ENCODE peak calls at places on chromosome 5, in five cellular contexts. S is testis, B is neural crest cell, C is cardiac fibroblast, P is heart left ventricle. M is an unnamed sample.

GRCh38 chr5:30436718-30437117 is 756.8 kb upstream of the CDH6 start:
- DNase-seq in S (no peak), B (no peak), C (no peak), P (no peak), M (no peak)

GRCh38 chr5:761854-762685 is 22.5 kb downstream of the ZDHHC11B start:
- DNase-seq in S (no peak), B (no peak), C (no peak), P (peak; percentile 50), M (peak; percentile 70)

GRCh38 chr5:65185468-65185867 is 296.3 kb downstream of the ADAMTS6 start:
- DNase-seq in S (no peak), B (no peak), C (no peak), P (no peak), M (no peak)

GRCh38 chr5:35771321-35771720 is 85.4 kb upstream of the IL7R start:
- DNase-seq in S (no peak), B (no peak), C (peak; percentile 61), P (no peak), M (no peak)

GRCh38 chr5:172534229-172535169 is 80.2 kb upstream of the SH3PXD2B start:
- DNase-seq in S (no peak), B (no peak), C (no peak), P (no peak), M (peak; percentile 52)

GRCh38 chr5:90434116-90434714 is 24.7 kb upstream of the CETN3 start:
- DNase-seq in S (peak; percentile 68), B (peak; percentile 33), C (peak; percentile 62), P (peak; percentile 31), M (no peak)

GRCh38 chr5:89878140-89878570 is 531.4 kb downstream of the CETN3 start:
- DNase-seq in S (no peak), B (no peak), C (peak; percentile 92), P (no peak), M (no peak)

GRCh38 chr5:168317521-168318147 is 26.2 kb downstream of the WWC1 start:
- DNase-seq in S (no peak), B (no peak), C (peak; percentile 95), P (no peak), M (no peak)

GRCh38 chr5:124872615-124873014 is 126.2 kb upstream of the ZNF608 start:
- DNase-seq in S (no peak), B (no peak), C (no peak), P (no peak), M (no peak)

GRCh38 chr5:1817261-1818043 is 16.2 kb downstream of the NDUFS6 start:
- DNase-seq in S (no peak), B (no peak), C (no peak), P (no peak), M (no peak)

GRCh38 chr5:152297866-152298265 is 107.2 kb downstream of the NMUR2 start:
- DNase-seq in S (no peak), B (no peak), C (no peak), P (no peak), M (no peak)

GRCh38 chr5:156534086-156534485 is 207.1 kb downstream of the SGCD start:
- DNase-seq in S (no peak), B (no peak), C (no peak), P (no peak), M (no peak)

GRCh38 chr5:124239572-124239971 is 506.9 kb downstream of the ZNF608 start:
- DNase-seq in S (no peak), B (no peak), C (no peak), P (no peak), M (no peak)

GRCh38 chr5:5347442-5347841 is 75.0 kb upstream of the ICE1 start:
- DNase-seq in S (no peak), B (no peak), C (no peak), P (no peak), M (no peak)

GRCh38 chr5:152142845-152143469 is 218.3 kb upstream of the GLRA1 start:
- DNase-seq in S (peak; percentile 75), B (peak; percentile 81), C (peak; percentile 75), P (peak; percentile 48), M (peak; percentile 76)

GRCh38 chr5:107340631-107341030 is 330.1 kb downstream of the EFNA5 start:
- DNase-seq in S (no peak), B (no peak), C (no peak), P (no peak), M (no peak)

GRCh38 chr5:92653730-92654461 is 927.1 kb downstream of the NR2F1-AS1 start:
- DNase-seq in S (no peak), B (no peak), C (no peak), P (no peak), M (no peak)

GRCh38 chr5:67375606-67376005 is 179.0 kb upstream of the CD180 start:
- DNase-seq in S (no peak), B (no peak), C (no peak), P (no peak), M (no peak)

GRCh38 chr5:181069767-181070491 is 29.9 kb downstream of the BTNL9 start:
- DNase-seq in S (peak; percentile 76), B (no peak), C (no peak), P (no peak), M (no peak)

GRCh38 chr5:10498350-10498749 is 56.7 kb downstream of the ROPN1L start:
- DNase-seq in S (no peak), B (no peak), C (no peak), P (no peak), M (no peak)

GRCh38 chr5:101424530-101425175 is 521.6 kb upstream of the ST8SIA4 start:
- DNase-seq in S (no peak), B (no peak), C (peak; percentile 40), P (no peak), M (no peak)

GRCh38 chr5:103362211-103362610 is 103.6 kb downstream of the MACIR start:
- DNase-seq in S (no peak), B (no peak), C (no peak), P (no peak), M (no peak)

GRCh38 chr5:33166971-33167370 is 273.8 kb upstream of the TARS1 start:
- DNase-seq in S (no peak), B (no peak), C (no peak), P (no peak), M (no peak)

GRCh38 chr5:112142769-112143270 is 276.3 kb downstream of the EPB41L4A start:
- DNase-seq in S (no peak), B (no peak), C (peak; percentile 89), P (peak; percentile 63), M (no peak)

GRCh38 chr5:138035605-138036537 is 3.0 kb upstream of the FAM13B start:
- DNase-seq in S (peak; percentile 77), B (peak; percentile 61), C (peak; percentile 93), P (peak; percentile 65), M (no peak)

GRCh38 chr5:38483788-38484398 is 72.6 kb downstream of the LIFR start:
- DNase-seq in S (no peak), B (no peak), C (no peak), P (no peak), M (no peak)

GRCh38 chr5:168314735-168315411 is 23.4 kb downstream of the WWC1 start:
- DNase-seq in S (no peak), B (no peak), C (peak; percentile 85), P (no peak), M (no peak)

GRCh38 chr5:111699324-111699723 is 57.7 kb downstream of the NREP start:
- DNase-seq in S (no peak), B (no peak), C (peak; percentile 29), P (no peak), M (no peak)

GRCh38 chr5:1005904-1006655 is 2.5 kb upstream of the NKD2 start:
- DNase-seq in S (peak; percentile 13), B (no peak), C (no peak), P (peak; percentile 21), M (peak; percentile 59)

GRCh38 chr5:74772359-74772758 is 5.3 kb downstream of the NSA2 start:
- DNase-seq in S (no peak), B (no peak), C (peak; percentile 5), P (no peak), M (no peak)

GRCh38 chr5:13470975-13471374 is 473.5 kb downstream of the DNAH5 start:
- DNase-seq in S (no peak), B (no peak), C (no peak), P (no peak), M (no peak)

GRCh38 chr5:108703313-108703712 is 44.4 kb upstream of the FER start:
- DNase-seq in S (no peak), B (no peak), C (no peak), P (no peak), M (no peak)

GRCh38 chr5:28077291-28078240 is 1039.2 kb upstream of the CDH9 start:
- DNase-seq in S (peak; percentile 37), B (no peak), C (no peak), P (no peak), M (no peak)

GRCh38 chr5:97041239-97041638 is 101.2 kb downstream of the LIX1 start:
- DNase-seq in S (no peak), B (no peak), C (no peak), P (no peak), M (no peak)

GRCh38 chr5:97042981-97043380 is 99.4 kb downstream of the LIX1 start:
- DNase-seq in S (no peak), B (no peak), C (no peak), P (no peak), M (no peak)

GRCh38 chr5:97046270-97046982 is 96.0 kb downstream of the LIX1 start:
- DNase-seq in S (no peak), B (no peak), C (peak; percentile 15), P (no peak), M (no peak)

GRCh38 chr5:97043511-97043910 is 98.9 kb downstream of the LIX1 start:
- DNase-seq in S (no peak), B (no peak), C (no peak), P (no peak), M (no peak)

DNA sequence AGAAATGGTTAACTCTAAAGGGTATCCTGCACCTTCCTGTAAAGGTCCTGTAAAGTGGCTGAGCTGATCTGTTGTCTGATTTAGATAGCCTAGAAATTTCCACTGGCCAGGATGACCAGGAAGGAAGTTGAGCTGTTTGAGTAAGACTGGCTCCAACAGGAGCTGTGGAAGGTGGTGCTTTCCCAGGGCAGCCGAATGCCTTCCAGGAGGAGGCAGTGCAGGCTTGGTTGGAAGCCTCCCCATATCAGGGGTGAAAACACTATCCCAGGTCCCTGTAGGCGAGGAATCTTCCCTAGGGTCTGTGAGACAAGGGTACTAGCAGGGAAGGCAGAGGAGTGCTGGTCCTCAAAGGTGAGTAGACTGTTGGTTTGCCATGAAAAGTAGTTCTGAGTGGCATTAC is 98.4 kb downstream of the LIX1 start:
- DNase-seq in S (peak; percentile 29), B (no peak), C (peak; percentile 8), P (peak; percentile 27), M (no peak)
- TF ChIP-seq CTCF in S (no peak), B (peak; percentile 34), C (peak; percentile 53), P (peak; percentile 44), M (peak; percentile 36)

GRCh38 chr5:149951138-149951749 is 6.7 kb upstream of the PDE6A start:
- DNase-seq in S (no peak), B (no peak), C (no peak), P (no peak), M (no peak)
- TF ChIP-seq CTCF in S (no peak), B (no peak), C (peak; percentile 7), P (no peak), M (no peak)

GRCh38 chr5:176574297-176574591 is 25.1 kb downstream of the CDHR2 start:
- DNase-seq in S (no peak), B (no peak), C (no peak), P (no peak), M (no peak)
- TF ChIP-seq CTCF in S (no peak), B (peak; percentile 30), C (no peak), P (no peak), M (peak; percentile 50)

DNA sequence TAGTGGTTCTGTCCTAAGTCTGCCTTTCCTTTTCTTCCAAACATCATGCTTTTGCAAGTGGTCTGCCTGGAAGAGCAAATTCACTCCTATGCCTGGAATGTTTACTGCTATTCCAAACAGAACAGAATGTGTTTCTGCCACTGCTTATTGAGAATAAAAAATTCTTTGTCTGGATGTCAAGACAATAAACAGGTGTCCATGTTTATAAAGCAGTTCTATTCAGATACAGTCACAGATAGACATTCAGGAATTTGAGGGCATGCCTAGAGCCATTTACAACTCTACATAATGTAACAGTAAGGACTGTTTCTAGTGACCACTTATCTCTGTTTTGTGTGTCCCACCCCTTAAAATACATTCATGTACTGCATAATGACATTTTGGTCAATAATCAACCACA is 166.3 kb upstream of the PPP2R2B start:
- DNase-seq in S (no peak), B (no peak), C (no peak), P (no peak), M (no peak)
- TF ChIP-seq CTCF in S (no peak), B (no peak), C (no peak), P (no peak), M (no peak)